ENCODE peak calls at places on chromosomes 5 and 9, in ten cellular contexts. F is cardiac muscle cell, E is LNCaP clone FGC, B is WTC11, O is breast epithelium, S is heart left ventricle, T is epithelial cell of proximal tubule, R is lower leg skin, M is ovary, Q is body of pancreas. U is an unnamed sample.

GRCh38 chr9:90449213-90449925 is 193.3 kb downstream of the DIRAS2 start:
- DNase-seq in O (no peak), T (no peak), S (no peak), R (no peak), Q (no peak), B (no peak), F (no peak), E (no peak), M (no peak), U (no peak)

GRCh38 chr9:127543973-127544533 is 68.0 kb upstream of the STXBP1 start:
- DNase-seq in R (no peak), B (no peak), Q (peak), M (no peak), S (no peak), F (no peak), O (no peak), E (no peak), T (no peak), U (no peak)

GRCh38 chr5:17219431-17219830 is 2.0 kb downstream of the BASP1 start:
- DNase-seq in S (no peak), Q (no peak), M (no peak), F (no peak), R (no peak), O (no peak), T (no peak), E (no peak), B (no peak), U (no peak)

GRCh38 chr5:78509884-78510769 is 138.4 kb downstream of the LHFPL2 start:
- DNase-seq in E (peak), O (peak), R (peak), M (peak), S (peak), Q (peak), F (peak), B (peak), T (no peak), U (no peak)

GRCh38 chr5:171858303-171858702 is 72.7 kb downstream of the SMIM23 start:
- DNase-seq in O (no peak), T (no peak), R (no peak), E (no peak), M (no peak), F (peak), S (no peak), Q (no peak), B (peak), U (no peak)

GRCh38 chr5:128632264-128632663 is 94.2 kb upstream of the FBN2 start:
- DNase-seq in O (no peak), M (no peak), E (no peak), T (no peak), F (peak), Q (no peak), B (no peak), S (no peak), R (no peak), U (no peak)

GRCh38 chr5:33433303-33434255 is 7.2 kb upstream of the TARS1 start:
- DNase-seq in M (no peak), B (no peak), R (no peak), T (no peak), F (peak), E (no peak), O (no peak), S (no peak), Q (no peak), U (no peak)

GRCh38 chr5:44334622-44335021 is 54.6 kb downstream of the FGF10 start:
- DNase-seq in T (no peak), O (no peak), E (no peak), S (no peak), M (no peak), F (no peak), B (no peak), Q (no peak), R (no peak), U (no peak)

GRCh38 chr5:36982146-36982545 is 105.6 kb downstream of the NIPBL start:
- DNase-seq in F (no peak), E (no peak), Q (no peak), S (no peak), T (no peak), M (no peak), R (no peak), O (no peak), B (no peak), U (no peak)

GRCh38 chr5:9069650-9070049 is 476.2 kb downstream of the SEMA5A start:
- DNase-seq in S (no peak), B (no peak), E (no peak), M (no peak), R (no peak), O (no peak), F (no peak), T (peak), Q (no peak), U (no peak)

GRCh38 chr5:121055586-121055985 is 591.5 kb downstream of the PRR16 start:
- DNase-seq in M (no peak), R (no peak), E (no peak), Q (no peak), S (no peak), B (no peak), T (no peak), O (no peak), F (no peak), U (no peak)

GRCh38 chr5:17180957-17181723 is 36.3 kb upstream of the BASP1 start:
- DNase-seq in E (no peak), F (peak), B (no peak), S (no peak), O (no peak), Q (no peak), T (no peak), M (no peak), R (no peak), U (no peak)

GRCh38 chr5:139677404-139678282 is 29.5 kb downstream of the CXXC5 start:
- DNase-seq in M (no peak), T (no peak), Q (peak), S (no peak), O (no peak), F (no peak), B (peak), E (no peak), R (no peak), U (no peak)

GRCh38 chr9:7879551-7880245 is 80.1 kb upstream of the DMAC1 start:
- DNase-seq in B (peak), F (no peak), T (peak), S (no peak), O (no peak), Q (no peak), M (no peak), E (no peak), R (no peak), U (no peak)

GRCh38 chr5:43019615-43020293 is 20.4 kb downstream of the ANXA2R start:
- DNase-seq in B (peak), M (peak), S (peak), Q (peak), F (peak), E (no peak), T (no peak), O (no peak), R (peak), U (peak)
- TF ChIP-seq CTCF in B (no peak), M (no peak), S (peak), Q (peak), F (peak), E (no peak), T (peak), O (peak), R (no peak), U (peak)

GRCh38 chr9:20621553-20622329 is 558 bp downstream of the MLLT3 start:
- DNase-seq in R (peak), F (peak), S (peak), B (peak), E (no peak), O (peak), T (no peak), Q (peak), M (peak), U (peak)

GRCh38 chr9:20622330-20623020 is at the start of gene MLLT3:
- DNase-seq in T (no peak), M (peak), B (peak), Q (peak), E (no peak), F (peak), O (peak), S (peak), R (peak), U (peak)

GRCh38 chr9:20624201-20625002 is 2.1 kb upstream of the MLLT3 start:
- DNase-seq in T (no peak), R (peak), E (no peak), Q (peak), F (peak), O (no peak), S (peak), B (peak), M (peak), U (peak)

GRCh38 chr9:20623748-20624124 is 1.4 kb upstream of the MLLT3 start:
- DNase-seq in F (no peak), E (no peak), B (no peak), M (no peak), S (no peak), T (no peak), R (no peak), Q (no peak), O (no peak), U (no peak)

GRCh38 chr9:20623021-20623747 is 885 bp upstream of the MLLT3 start:
- DNase-seq in Q (peak), M (peak), O (no peak), E (no peak), S (peak), T (no peak), R (peak), B (peak), F (no peak), U (peak)
- TF ChIP-seq CTCF in Q (no peak), M (no peak), O (no peak), E (no peak), S (no peak), T (peak), R (no peak), B (no peak), F (no peak), U (no peak)

GRCh38 chr5:55832446-55832845 is 18.7 kb upstream of the IL31RA start:
- DNase-seq in E (no peak), R (no peak), S (no peak), O (no peak), F (no peak), M (no peak), T (no peak), Q (no peak), B (no peak), U (no peak)

GRCh38 chr5:55829956-55830355 is 21.2 kb upstream of the IL31RA start:
- DNase-seq in R (no peak), B (no peak), S (no peak), E (no peak), Q (no peak), F (no peak), O (no peak), T (no peak), M (no peak), U (no peak)
- TF ChIP-seq CTCF in R (no peak), B (no peak), S (no peak), E (no peak), Q (no peak), F (no peak), O (no peak), T (no peak), M (no peak), U (no peak)

GRCh38 chr9:136141716-136142415 is 23.2 kb upstream of the TMEM250 start:
- DNase-seq in Q (no peak), F (no peak), R (no peak), B (peak), E (no peak), M (no peak), S (no peak), T (no peak), O (no peak), U (no peak)
- TF ChIP-seq CTCF in Q (no peak), F (no peak), R (no peak), B (no peak), E (no peak), M (no peak), S (no peak), T (no peak), O (no peak), U (no peak)

GRCh38 chr5:35622974-35623373 is 5.3 kb downstream of the SPEF2 start:
- DNase-seq in R (no peak), F (no peak), O (no peak), S (no peak), Q (no peak), M (no peak), T (no peak), E (no peak), B (no peak), U (no peak)

GRCh38 chr5:35618297-35618636 is 604 bp downstream of the SPEF2 start:
- DNase-seq in S (no peak), E (no peak), B (no peak), R (no peak), O (no peak), Q (no peak), F (peak), T (no peak), M (no peak), U (no peak)

GRCh38 chr5:35618791-35619190 is 1.1 kb downstream of the SPEF2 start:
- DNase-seq in M (no peak), E (no peak), O (no peak), R (no peak), F (no peak), B (no peak), S (no peak), T (no peak), Q (no peak), U (no peak)

GRCh38 chr5:35617060-35617434 is 616 bp upstream of the SPEF2 start:
- DNase-seq in S (no peak), R (no peak), B (no peak), T (no peak), M (no peak), O (no peak), Q (no peak), F (no peak), E (no peak), U (no peak)

GRCh38 chr5:35617435-35618296 is at the start of gene SPEF2:
- DNase-seq in E (peak), F (peak), T (peak), Q (peak), O (peak), R (peak), M (peak), S (peak), B (peak), U (peak)
- TF ChIP-seq CTCF in E (peak), F (peak), T (peak), Q (peak), O (peak), R (no peak), M (peak), S (peak), B (peak), U (peak)

GRCh38 chr9:96175001-96175400 is 127.0 kb downstream of the HSD17B3 start:
- DNase-seq in Q (no peak), T (no peak), E (no peak), S (no peak), F (no peak), B (no peak), O (no peak), M (no peak), R (no peak), U (no peak)

GRCh38 chr9:96169901-96170300 is 132.1 kb downstream of the HSD17B3 start:
- DNase-seq in O (no peak), T (no peak), Q (no peak), M (no peak), R (no peak), E (no peak), B (no peak), F (no peak), S (no peak), U (no peak)

GRCh38 chr9:96173640-96174039 is 128.3 kb downstream of the HSD17B3 start:
- DNase-seq in B (no peak), F (no peak), T (no peak), O (no peak), R (no peak), E (no peak), S (no peak), M (no peak), Q (no peak), U (no peak)

GRCh38 chr9:96171749-96172148 is 130.2 kb downstream of the HSD17B3 start:
- DNase-seq in R (no peak), M (no peak), E (no peak), B (no peak), O (no peak), F (no peak), Q (no peak), T (no peak), S (no peak), U (no peak)

DNA sequence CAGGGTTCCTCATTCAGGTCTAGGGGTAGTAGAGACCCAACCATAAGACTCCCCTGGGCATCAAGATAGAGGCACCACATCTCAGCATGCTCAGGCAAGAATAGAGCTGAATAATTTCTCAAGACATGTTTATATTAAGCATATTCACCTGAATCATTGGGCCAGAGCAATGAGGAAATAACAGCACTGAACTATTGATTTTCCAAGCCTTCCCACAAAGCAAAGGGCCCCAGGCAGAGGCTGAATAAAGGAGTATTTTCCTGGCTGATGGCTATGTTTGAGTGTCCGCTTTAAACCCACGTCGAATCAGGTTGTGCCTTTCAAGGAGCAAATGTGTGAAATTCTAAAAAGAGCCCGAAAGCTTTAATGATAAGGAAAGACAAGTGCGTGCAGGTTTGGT is 129.2 kb downstream of the HSD17B3 start:
- DNase-seq in O (no peak), F (no peak), Q (no peak), S (no peak), E (no peak), R (no peak), M (no peak), B (no peak), T (no peak), U (no peak)
- TF ChIP-seq CTCF in O (no peak), F (no peak), Q (no peak), S (no peak), E (no peak), R (no peak), M (no peak), B (no peak), T (no peak), U (no peak)

U was measured in CD4-positive, alpha-beta T cell.